ENCODE peak calls at places on chromosome 14, in four cellular contexts. P is CD4-positive, alpha-beta T cell; C is tibial artery; F is mammary epithelial cell. W is an unnamed sample.

GRCh38 chr14:76277586-76278130 is 98.3 kb upstream of the ESRRB start:
- DNase-seq in F (no peak), P (no peak), C (peak; percentile 10), W (no peak)

GRCh38 chr14:56180754-56181542 is 62.7 kb downstream of the PELI2 start:
- DNase-seq in F (no peak), P (no peak), C (no peak), W (no peak)

GRCh38 chr14:100667706-100668105 is 59.0 kb upstream of the DLK1 start:
- DNase-seq in P (no peak), C (no peak), F (no peak), W (no peak)

GRCh38 chr14:93132472-93133065 is 16.8 kb upstream of the ITPK1 start:
- DNase-seq in F (no peak), C (no peak), P (peak; percentile 23), W (peak; percentile 57)

GRCh38 chr14:99143793-99144192 is 128.2 kb downstream of the BCL11B start:
- DNase-seq in F (no peak), P (no peak), C (no peak), W (no peak)

GRCh38 chr14:22900088-22900799 is 17.2 kb downstream of the REM2 start:
- DNase-seq in C (peak; percentile 51), P (peak; percentile 41), F (peak; percentile 56), W (peak; percentile 66)

GRCh38 chr14:27435923-27436674 is 838.3 kb upstream of the NOVA1 start:
- DNase-seq in F (no peak), C (no peak), P (no peak), W (no peak)

GRCh38 chr14:99884834-99885648 is 91.8 kb downstream of the EML1 start:
- DNase-seq in F (peak; percentile 23), P (no peak), C (no peak), W (peak; percentile 33)

GRCh38 chr14:60812987-60813386 is 78.4 kb downstream of the MNAT1 start:
- DNase-seq in C (no peak), F (no peak), P (no peak), W (no peak)

GRCh38 chr14:51566831-51567582 is 84.7 kb upstream of the FRMD6 start:
- DNase-seq in P (no peak), C (no peak), F (no peak), W (peak; percentile 33)

GRCh38 chr14:23321572-23322547 is 603 bp downstream of the PABPN1 start:
- DNase-seq in P (peak; percentile 28), C (peak; percentile 81), F (peak; percentile 74), W (peak; percentile 81)

GRCh38 chr14:71362920-71363584 is 455.8 kb downstream of the PCNX1 start:
- DNase-seq in F (peak; percentile 29), C (no peak), P (no peak), W (no peak)

GRCh38 chr14:38199768-38200167 is 7.9 kb upstream of the SSTR1 start:
- DNase-seq in P (no peak), C (no peak), F (no peak), W (no peak)

GRCh38 chr14:71739273-71739990 is 192.8 kb upstream of the RGS6 start:
- DNase-seq in C (no peak), F (peak; percentile 75), P (no peak), W (no peak)

GRCh38 chr14:24721772-24722171 is 87.8 kb upstream of the GZMB start:
- DNase-seq in F (peak; percentile 21), C (no peak), P (no peak), W (no peak)

GRCh38 chr14:87811246-87811645 is 181.7 kb downstream of the GALC start:
- DNase-seq in C (no peak), F (peak; percentile 25), P (no peak), W (no peak)

GRCh38 chr14:36443374-36443773 is 76.7 kb downstream of the NKX2-1 start:
- DNase-seq in F (no peak), C (no peak), P (no peak), W (no peak)

GRCh38 chr14:42437809-42438208 is 831.1 kb downstream of the LRFN5 start:
- DNase-seq in P (no peak), F (no peak), C (no peak), W (no peak)

GRCh38 chr14:73591690-73592448 is at the start of gene ACOT4:
- DNase-seq in F (peak; percentile 14), P (peak; percentile 54), C (no peak), W (peak; percentile 47)

GRCh38 chr14:73594491-73594890 is 2.8 kb downstream of the ACOT4 start:
- DNase-seq in C (no peak), F (no peak), P (no peak), W (no peak)

DNA sequence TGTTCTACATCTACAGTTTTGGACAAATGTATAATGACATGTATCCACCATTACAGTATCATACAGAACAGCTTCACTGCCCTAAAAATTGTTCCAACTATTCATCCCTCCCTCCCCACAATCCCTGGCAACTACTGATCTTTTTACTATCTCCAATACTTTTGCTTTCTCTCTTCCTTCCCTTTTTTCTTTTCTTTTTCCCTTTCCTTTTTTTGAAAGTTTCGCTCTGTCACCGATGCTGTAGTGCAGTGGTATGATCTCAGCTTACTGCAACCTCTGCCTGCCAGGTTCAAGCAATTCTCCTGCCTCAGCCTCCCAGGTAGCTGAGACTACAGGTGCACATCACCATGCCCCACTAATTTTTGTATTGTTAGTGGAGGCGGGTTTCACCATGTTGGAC is 2.5 kb upstream of the ACOT4 start:
- DNase-seq in C (no peak), F (no peak), P (no peak), W (no peak)
- TF ChIP-seq CTCF in C (no peak), F (no peak), P (no peak), W (no peak)

DNA sequence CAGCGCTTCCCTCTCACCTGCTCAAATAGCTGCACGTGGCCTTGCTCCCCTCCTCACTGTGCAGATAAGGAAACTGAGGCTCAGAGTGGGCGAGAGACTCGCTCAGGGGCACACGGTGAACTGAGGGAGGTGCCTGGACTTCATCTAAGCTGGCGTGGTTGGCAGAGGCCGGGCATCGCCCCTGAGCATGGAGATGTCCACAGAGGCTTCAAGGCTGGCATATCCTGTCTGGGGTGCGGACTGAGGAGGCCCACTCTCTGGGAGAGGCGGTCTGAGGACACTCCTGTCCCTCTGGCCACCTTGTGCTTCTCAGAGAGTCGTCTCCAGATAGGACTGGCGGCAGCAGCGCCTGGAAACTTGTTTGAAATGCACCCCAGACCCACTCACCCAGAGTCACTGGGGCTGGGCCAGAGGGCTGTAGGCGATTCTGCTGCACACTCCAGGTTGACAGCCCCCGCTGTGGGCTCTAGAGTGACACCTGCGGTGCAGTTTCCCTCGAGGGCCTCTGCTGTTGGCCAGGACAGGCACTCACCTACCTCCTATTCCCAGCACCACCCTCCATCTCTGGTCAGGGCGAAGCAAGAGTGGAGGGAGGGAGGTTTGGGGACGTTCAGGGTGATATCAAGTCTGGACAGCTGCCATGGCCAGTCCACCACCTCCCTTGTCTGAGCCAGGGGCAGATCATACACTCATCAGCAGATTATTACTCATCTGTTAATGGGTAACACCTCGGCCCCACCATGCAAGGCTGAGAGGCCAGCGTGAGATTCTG is 11.2 kb upstream of the LBHD2 start:
- DNase-seq in P (no peak), C (no peak), F (no peak), W (no peak)
- TF ChIP-seq CTCF in P (no peak), C (no peak), F (no peak), W (no peak)

GRCh38 chr14:90319634-90320541 is 11.9 kb downstream of the NRDE2 start:
- DNase-seq in F (no peak), P (no peak), C (no peak), W (peak; percentile 13)

GRCh38 chr14:90318016-90318415 is 13.7 kb downstream of the NRDE2 start:
- DNase-seq in C (no peak), P (no peak), F (no peak), W (no peak)

GRCh38 chr14:90319173-90319572 is 12.6 kb downstream of the NRDE2 start:
- DNase-seq in F (no peak), C (no peak), P (no peak), W (no peak)
- TF ChIP-seq CTCF in F (no peak), C (no peak), P (no peak), W (no peak)

DNA sequence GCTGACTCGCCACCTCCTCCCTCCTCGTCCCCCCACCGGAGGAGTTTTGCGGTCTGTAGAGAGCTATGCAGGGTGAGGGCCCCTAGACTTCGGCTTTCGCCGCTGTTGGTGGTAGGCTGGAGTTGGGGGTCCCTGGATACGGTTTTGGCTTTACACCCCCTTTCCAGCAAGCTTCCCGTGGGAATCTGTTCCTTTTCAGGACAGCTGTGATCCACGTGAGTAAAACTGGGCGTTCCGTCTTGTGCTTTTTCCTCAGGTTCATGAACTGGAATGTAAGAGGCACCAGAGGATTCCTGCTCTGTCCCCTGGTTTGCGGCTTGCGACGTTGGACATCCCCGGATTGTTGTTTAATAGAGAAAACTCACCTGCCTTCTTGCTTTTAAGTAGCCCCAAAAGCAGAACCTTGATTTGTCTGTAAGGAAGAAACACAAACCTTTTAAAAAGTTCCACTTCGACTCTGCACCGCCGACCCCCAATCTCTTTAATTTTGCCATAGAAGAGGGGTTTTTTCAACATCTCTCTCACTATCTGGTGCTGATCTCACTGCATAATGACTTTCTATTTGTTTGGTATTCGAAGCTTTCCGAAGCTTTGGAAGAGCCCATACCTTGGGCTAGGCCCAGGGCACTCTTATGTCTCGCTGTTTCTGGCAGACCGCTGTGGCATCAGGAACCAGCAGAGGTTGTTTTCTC is 490 bp downstream of the PRORP start:
- DNase-seq in P (no peak), C (no peak), F (peak; percentile 12), W (no peak)
- TF ChIP-seq CTCF in P (no peak), C (no peak), F (no peak), W (no peak)

DNA sequence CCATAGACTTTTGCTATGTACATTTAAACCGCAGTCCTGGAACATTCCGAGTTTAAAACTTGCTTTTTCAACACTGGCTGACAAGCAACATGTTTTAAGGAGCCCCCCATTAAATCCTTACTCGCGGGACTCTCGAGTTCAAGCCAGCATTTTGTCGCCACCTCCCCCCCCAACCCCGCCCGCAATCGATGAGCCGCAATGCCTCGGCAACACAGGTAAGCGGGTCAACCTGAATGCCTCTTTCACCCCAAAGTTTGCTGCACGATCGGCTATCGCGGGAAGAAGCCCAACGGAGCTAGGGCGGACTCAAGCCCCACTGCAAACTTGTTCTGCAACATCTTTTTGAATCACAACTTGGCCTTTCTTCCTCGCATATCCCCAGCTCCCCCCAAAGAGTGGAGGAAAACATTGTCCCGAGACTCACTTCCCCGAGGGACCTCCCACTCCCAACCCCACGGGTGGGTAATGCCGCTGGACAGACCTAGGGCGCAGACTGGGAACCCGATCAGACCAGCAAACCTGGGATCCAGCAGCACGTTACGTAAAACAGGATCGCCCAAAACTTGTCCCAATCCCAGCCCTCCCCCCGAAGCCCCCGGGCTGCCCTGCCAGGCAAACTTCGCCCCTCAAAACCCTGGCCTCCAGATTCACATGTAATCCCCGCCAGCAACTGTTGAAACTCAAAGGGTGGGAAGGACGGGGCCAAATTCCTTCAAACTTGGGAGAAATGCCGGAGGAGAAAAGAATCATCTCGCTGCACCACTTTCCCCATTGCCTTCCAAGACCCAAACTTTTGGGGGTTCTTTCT is 641 bp downstream of the ZFP36L1 start:
- DNase-seq in P (no peak), C (peak; percentile 76), F (peak; percentile 30), W (peak; percentile 61)
- TF ChIP-seq CTCF in P (no peak), C (no peak), F (no peak), W (no peak)